ENCODE peak calls at places on chromosome X, in five cellular contexts. One of them, this sample, is unnamed.

GRCh38 chrX:82813671-82814078 is 694.4 kb upstream of the POU3F4 start:
- DNase-seq in ovary: no peak
- DNase-seq in fibroblast of mammary gland: peak; percentile 79
- DNase-seq in thoracic aorta: no peak
- DNase-seq in GM23338: no peak
- DNase-seq in this sample: peak; percentile 34

GRCh38 chrX:154116514-154116913 is 19.0 kb upstream of the MECP2 start:
- DNase-seq in thoracic aorta: no peak
- DNase-seq in GM23338: no peak
- DNase-seq in fibroblast of mammary gland: no peak
- DNase-seq in ovary: no peak
- DNase-seq in this sample: no peak

GRCh38 chrX:140274761-140275525 is 229.9 kb downstream of the SOX3 start:
- DNase-seq in thoracic aorta: no peak
- DNase-seq in ovary: no peak
- DNase-seq in fibroblast of mammary gland: peak; percentile 2
- DNase-seq in GM23338: peak; percentile 36
- DNase-seq in this sample: peak; percentile 52

GRCh38 chrX:43703211-43703791 is 47.2 kb downstream of the MAOA start:
- DNase-seq in fibroblast of mammary gland: peak; percentile 45
- DNase-seq in ovary: no peak
- DNase-seq in thoracic aorta: no peak
- DNase-seq in GM23338: no peak
- DNase-seq in this sample: peak; percentile 50

GRCh38 chrX:48508400-48509244 is at the start of gene PORCN:
- DNase-seq in fibroblast of mammary gland: peak; percentile 41
- DNase-seq in thoracic aorta: no peak
- DNase-seq in ovary: peak; percentile 85
- DNase-seq in GM23338: peak; percentile 79
- DNase-seq in this sample: peak; percentile 47

GRCh38 chrX:68880846-68881513 is 52.2 kb downstream of the EFNB1 start:
- DNase-seq in fibroblast of mammary gland: no peak
- DNase-seq in GM23338: peak; percentile 52
- DNase-seq in thoracic aorta: no peak
- DNase-seq in ovary: no peak
- DNase-seq in this sample: no peak

GRCh38 chrX:42752730-42753129 is 25.2 kb downstream of the PPP1R2C start:
- DNase-seq in thoracic aorta: no peak
- DNase-seq in GM23338: peak; percentile 1
- DNase-seq in ovary: no peak
- DNase-seq in fibroblast of mammary gland: no peak
- DNase-seq in this sample: peak; percentile 39

GRCh38 chrX:18725316-18725943 is 18.0 kb downstream of the PPEF1 start:
- DNase-seq in GM23338: peak; percentile 7
- DNase-seq in thoracic aorta: no peak
- DNase-seq in fibroblast of mammary gland: no peak
- DNase-seq in ovary: no peak
- DNase-seq in this sample: no peak

GRCh38 chrX:99703467-99703866 is 706.6 kb downstream of the PCDH19 start:
- DNase-seq in GM23338: no peak
- DNase-seq in fibroblast of mammary gland: no peak
- DNase-seq in ovary: no peak
- DNase-seq in thoracic aorta: no peak
- DNase-seq in this sample: no peak

GRCh38 chrX:131067846-131068745 is 9.9 kb downstream of the ARHGAP36 start:
- DNase-seq in fibroblast of mammary gland: no peak
- DNase-seq in GM23338: peak; percentile 53
- DNase-seq in thoracic aorta: no peak
- DNase-seq in ovary: no peak
- DNase-seq in this sample: no peak

GRCh38 chrX:150897371-150898319 is 823 bp downstream of the CD99L2 start:
- DNase-seq in ovary: no peak
- DNase-seq in GM23338: peak; percentile 57
- DNase-seq in thoracic aorta: no peak
- DNase-seq in fibroblast of mammary gland: peak; percentile 27
- DNase-seq in this sample: peak; percentile 22

GRCh38 chrX:85930099-85930498 is 117.3 kb downstream of the CHM start:
- DNase-seq in fibroblast of mammary gland: no peak
- DNase-seq in ovary: no peak
- DNase-seq in GM23338: no peak
- DNase-seq in thoracic aorta: no peak
- DNase-seq in this sample: no peak

GRCh38 chrX:49884290-49884862 is 5.1 kb downstream of the USP27X start:
- DNase-seq in thoracic aorta: no peak
- DNase-seq in ovary: peak; percentile 36
- DNase-seq in fibroblast of mammary gland: peak; percentile 52
- DNase-seq in GM23338: peak; percentile 71
- DNase-seq in this sample: peak; percentile 53

GRCh38 chrX:150365051-150365952 is 2.2 kb downstream of the MAMLD1 start:
- DNase-seq in GM23338: peak; percentile 73
- DNase-seq in fibroblast of mammary gland: peak; percentile 48
- DNase-seq in thoracic aorta: no peak
- DNase-seq in ovary: peak; percentile 87
- DNase-seq in this sample: peak; percentile 48

GRCh38 chrX:145213504-145213903 is 33.8 kb upstream of the SPANXN1 start:
- DNase-seq in ovary: no peak
- DNase-seq in GM23338: peak; percentile 17
- DNase-seq in thoracic aorta: no peak
- DNase-seq in fibroblast of mammary gland: peak; percentile 12
- DNase-seq in this sample: no peak

GRCh38 chrX:129733335-129733734 is 5.4 kb upstream of the XPNPEP2 start:
- DNase-seq in fibroblast of mammary gland: no peak
- DNase-seq in thoracic aorta: no peak
- DNase-seq in GM23338: no peak
- DNase-seq in ovary: no peak
- DNase-seq in this sample: no peak

GRCh38 chrX:66013195-66013816 is 26.6 kb downstream of the VSIG4 start:
- DNase-seq in ovary: no peak
- DNase-seq in GM23338: no peak
- DNase-seq in thoracic aorta: no peak
- DNase-seq in fibroblast of mammary gland: no peak
- DNase-seq in this sample: no peak

GRCh38 chrX:21798677-21799219 is 40.7 kb upstream of the MBTPS2 start:
- DNase-seq in GM23338: no peak
- DNase-seq in fibroblast of mammary gland: peak; percentile 76
- DNase-seq in ovary: no peak
- DNase-seq in thoracic aorta: no peak
- DNase-seq in this sample: peak; percentile 45

GRCh38 chrX:147853701-147854100 is 58.0 kb upstream of the FMR1 start:
- DNase-seq in fibroblast of mammary gland: no peak
- DNase-seq in GM23338: peak; percentile 29
- DNase-seq in thoracic aorta: no peak
- DNase-seq in ovary: no peak
- DNase-seq in this sample: no peak

GRCh38 chrX:45472968-45473367 is 272.3 kb upstream of the DIPK2B start:
- DNase-seq in fibroblast of mammary gland: peak; percentile 83
- DNase-seq in GM23338: no peak
- DNase-seq in thoracic aorta: no peak
- DNase-seq in ovary: no peak
- DNase-seq in this sample: peak; percentile 69

GRCh38 chrX:53715336-53715924 is 28.9 kb upstream of the HUWE1 start:
- DNase-seq in ovary: no peak
- DNase-seq in thoracic aorta: no peak
- DNase-seq in GM23338: no peak
- DNase-seq in fibroblast of mammary gland: no peak
- DNase-seq in this sample: no peak

GRCh38 chrX:57364145-57364544 is 77.6 kb downstream of the FAAH2 start:
- DNase-seq in fibroblast of mammary gland: no peak
- DNase-seq in ovary: no peak
- DNase-seq in GM23338: no peak
- DNase-seq in thoracic aorta: no peak
- DNase-seq in this sample: no peak

GRCh38 chrX:131677655-131678628 is 134.1 kb downstream of the OR13H1 start:
- DNase-seq in ovary: peak; percentile 27
- DNase-seq in GM23338: peak; percentile 75
- DNase-seq in fibroblast of mammary gland: peak; percentile 29
- DNase-seq in thoracic aorta: no peak
- DNase-seq in this sample: peak; percentile 20

GRCh38 chrX:105972690-105973386 is 65.7 kb downstream of the SERPINA7 start:
- DNase-seq in fibroblast of mammary gland: no peak
- DNase-seq in thoracic aorta: no peak
- DNase-seq in ovary: no peak
- DNase-seq in GM23338: no peak
- DNase-seq in this sample: no peak

GRCh38 chrX:12865359-12865758 is 1.5 kb upstream of the TLR7 start:
- DNase-seq in GM23338: no peak
- DNase-seq in thoracic aorta: no peak
- DNase-seq in fibroblast of mammary gland: no peak
- DNase-seq in ovary: no peak
- DNase-seq in this sample: peak; percentile 12
- H3K4me3 ChIP-seq in GM23338: no peak overlapping the region
- H3K4me3 ChIP-seq in thoracic aorta: no peak overlapping the region
- H3K4me3 ChIP-seq in fibroblast of mammary gland: no peak overlapping the region
- H3K4me3 ChIP-seq in ovary: no peak overlapping the region
- H3K4me3 ChIP-seq in this sample: no peak overlapping the region

GRCh38 chrX:77447339-77448149 is at the start of gene FGF16:
- DNase-seq in thoracic aorta: no peak
- DNase-seq in fibroblast of mammary gland: peak; percentile 10
- DNase-seq in GM23338: peak; percentile 34
- DNase-seq in ovary: no peak
- DNase-seq in this sample: no peak

GRCh38 chrX:77444075-77444474 is 3.1 kb upstream of the FGF16 start:
- DNase-seq in ovary: no peak
- DNase-seq in thoracic aorta: no peak
- DNase-seq in fibroblast of mammary gland: peak; percentile 10
- DNase-seq in GM23338: no peak
- DNase-seq in this sample: no peak

GRCh38 chrX:77446840-77447239 is 349 bp upstream of the FGF16 start:
- DNase-seq in ovary: no peak
- DNase-seq in fibroblast of mammary gland: peak; percentile 25
- DNase-seq in thoracic aorta: no peak
- DNase-seq in GM23338: no peak
- DNase-seq in this sample: peak; percentile 74

GRCh38 chrX:77448170-77448569 is 981 bp downstream of the FGF16 start:
- DNase-seq in ovary: no peak
- DNase-seq in fibroblast of mammary gland: no peak
- DNase-seq in thoracic aorta: no peak
- DNase-seq in GM23338: peak; percentile 2
- DNase-seq in this sample: no peak

GRCh38 chrX:77446029-77446585 is 1.1 kb upstream of the FGF16 start:
- DNase-seq in ovary: peak; percentile 14
- DNase-seq in thoracic aorta: no peak
- DNase-seq in fibroblast of mammary gland: no peak
- DNase-seq in GM23338: peak; percentile 54
- DNase-seq in this sample: no peak
- TF ChIP-seq CTCF in ovary: no peak
- TF ChIP-seq CTCF in thoracic aorta: no peak
- TF ChIP-seq CTCF in fibroblast of mammary gland: no peak
- TF ChIP-seq CTCF in GM23338: peak; percentile 58
- TF ChIP-seq CTCF in this sample: peak; percentile 34

DNA sequence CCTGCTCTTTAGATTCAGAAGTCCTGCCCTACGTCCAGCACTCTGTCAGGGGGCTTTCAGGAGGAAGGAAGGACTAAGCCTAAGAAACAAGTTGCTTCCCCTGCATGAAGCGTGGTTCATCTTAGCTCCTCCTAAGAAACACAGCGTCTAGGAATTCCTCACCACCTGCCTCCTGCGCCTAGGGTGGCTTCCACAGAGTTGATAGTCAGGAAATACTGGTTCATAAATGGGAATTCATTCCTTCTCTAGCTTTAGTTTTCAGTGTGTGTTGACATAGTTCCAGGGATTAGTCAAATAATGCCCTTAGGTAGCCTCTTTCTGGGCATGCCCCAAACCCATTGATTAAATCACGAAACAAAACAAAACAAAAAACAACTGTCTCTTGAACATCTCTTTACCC is 1.7 kb upstream of the MXRA5 start:
- DNase-seq in ovary: no peak
- DNase-seq in fibroblast of mammary gland: no peak
- DNase-seq in GM23338: no peak
- DNase-seq in thoracic aorta: no peak
- DNase-seq in this sample: no peak
- H3K4me3 ChIP-seq in ovary: no peak overlapping the region
- H3K4me3 ChIP-seq in fibroblast of mammary gland: no peak overlapping the region
- H3K4me3 ChIP-seq in GM23338: no peak overlapping the region
- H3K4me3 ChIP-seq in thoracic aorta: no peak overlapping the region
- H3K4me3 ChIP-seq in this sample: no peak overlapping the region

DNA sequence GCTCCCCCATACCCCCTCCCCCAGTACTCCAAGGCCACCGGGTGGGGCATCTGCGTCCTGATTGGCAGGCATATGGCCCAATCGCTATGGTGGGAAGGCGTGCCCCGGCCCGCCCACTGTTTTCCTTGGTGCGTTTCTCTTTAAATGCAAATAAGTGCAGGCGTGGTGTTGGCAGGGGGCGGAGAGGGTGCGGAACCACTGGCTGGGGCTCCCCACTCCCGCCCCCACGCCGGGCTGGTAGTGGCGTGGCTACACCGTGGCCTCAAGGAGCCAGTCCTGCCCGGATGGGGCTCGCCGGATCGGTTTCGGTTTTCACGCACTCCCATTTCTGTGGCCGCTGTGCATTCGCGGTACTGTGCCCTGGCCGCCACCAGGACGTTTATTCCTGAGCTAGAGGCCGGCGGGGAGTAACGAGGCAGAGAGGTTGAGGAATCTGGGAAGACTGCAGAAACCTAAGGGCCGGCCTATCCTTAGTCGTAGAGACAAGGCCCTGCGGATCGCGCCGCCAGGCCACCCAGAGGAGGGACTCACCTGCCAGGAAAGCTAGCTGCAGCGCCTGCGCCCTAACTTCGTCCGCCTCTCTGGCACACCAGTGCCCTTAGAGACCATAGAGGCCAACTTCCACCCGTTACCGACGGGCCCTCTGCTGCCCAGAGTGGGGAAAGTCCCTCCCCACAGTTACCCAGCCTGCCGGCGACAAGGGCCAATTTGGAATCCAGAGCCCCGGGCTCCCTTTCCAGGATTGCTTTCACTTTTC is 405 bp upstream of the AMER1 start:
- DNase-seq in thoracic aorta: peak; percentile 72
- DNase-seq in fibroblast of mammary gland: peak; percentile 85
- DNase-seq in ovary: peak; percentile 94
- DNase-seq in GM23338: peak; percentile 87
- DNase-seq in this sample: peak; percentile 91
- TF ChIP-seq CTCF in thoracic aorta: no peak
- TF ChIP-seq CTCF in fibroblast of mammary gland: no peak
- TF ChIP-seq CTCF in ovary: peak; percentile 14
- TF ChIP-seq CTCF in GM23338: no peak
- TF ChIP-seq CTCF in this sample: no peak

GRCh38 chrX:47202877-47203276 is 9.2 kb downstream of the UBA1 start:
- DNase-seq in thoracic aorta: no peak
- DNase-seq in fibroblast of mammary gland: no peak
- DNase-seq in ovary: no peak
- DNase-seq in GM23338: no peak
- DNase-seq in this sample: no peak
- H3K4me3 ChIP-seq in thoracic aorta: no peak overlapping the region
- H3K4me3 ChIP-seq in fibroblast of mammary gland: no peak overlapping the region
- H3K4me3 ChIP-seq in ovary: no peak overlapping the region
- H3K4me3 ChIP-seq in GM23338: no peak overlapping the region
- H3K4me3 ChIP-seq in this sample: no peak overlapping the region

GRCh38 chrX:151985531-151985930 is 11.1 kb upstream of the GABRE start:
- DNase-seq in fibroblast of mammary gland: no peak
- DNase-seq in thoracic aorta: no peak
- DNase-seq in ovary: no peak
- DNase-seq in GM23338: no peak
- DNase-seq in this sample: no peak
- TF ChIP-seq CTCF in fibroblast of mammary gland: no peak
- TF ChIP-seq CTCF in thoracic aorta: no peak
- TF ChIP-seq CTCF in ovary: no peak
- TF ChIP-seq CTCF in GM23338: no peak
- TF ChIP-seq CTCF in this sample: no peak